ENCODE peak calls at places on chromosomes 13 and 19, in ten cellular contexts. R is lung, L is BE2C, A is brain microvascular endothelial cell, V is IMR-90, M is neural progenitor cell, J is psoas muscle, Y is HepG2, U is pancreas, K is bronchial epithelial cell. F is an unnamed sample.

GRCh38 chr13:52127378-52127777 is 1.5 kb downstream of the NEK5 start:
- DNase-seq in R (no peak), L (no peak), A (peak; percentile 25), V (no peak), M (no peak), J (no peak), Y (no peak), U (no peak), K (no peak), F (no peak)

GRCh38 chr13:32415019-32415418 is 12.9 kb downstream of the N4BP2L1 start:
- DNase-seq in R (no peak), L (peak; percentile 41), A (no peak), V (no peak), M (peak; percentile 51), J (no peak), Y (no peak), U (no peak), K (peak; percentile 11), F (no peak)

GRCh38 chr13:73088332-73088935 is 29.6 kb downstream of the KLF5 start:
- DNase-seq in R (no peak), L (no peak), A (no peak), V (no peak), M (no peak), J (no peak), Y (no peak), U (no peak), K (no peak), F (no peak)

GRCh38 chr13:44322928-44323327 is 50.7 kb upstream of the SERP2 start:
- DNase-seq in R (no peak), L (no peak), A (no peak), V (no peak), M (no peak), J (no peak), Y (no peak), U (no peak), K (peak; percentile 97), F (no peak)

GRCh38 chr13:86161257-86161656 is 362.0 kb upstream of the SLITRK6 start:
- DNase-seq in R (no peak), L (no peak), A (no peak), V (no peak), M (no peak), J (no peak), Y (no peak), U (no peak), K (no peak), F (no peak)

GRCh38 chr19:37127999-37128820 is 44.3 kb downstream of the ZNF585A start:
- DNase-seq in R (no peak), L (no peak), A (no peak), V (no peak), M (no peak), J (no peak), Y (no peak), U (no peak), K (no peak), F (no peak)

GRCh38 chr13:113404366-113404722 is 40.4 kb upstream of the GRTP1 start:
- DNase-seq in R (no peak), L (no peak), A (no peak), V (no peak), M (no peak), J (no peak), Y (no peak), U (no peak), K (no peak), F (no peak)

GRCh38 chr19:22595918-22596341 is 38.2 kb upstream of the ZNF492 start:
- DNase-seq in R (no peak), L (no peak), A (no peak), V (no peak), M (no peak), J (no peak), Y (no peak), U (peak; percentile 52), K (no peak), F (peak; percentile 83)

GRCh38 chr19:51246153-51246552 is 4.7 kb upstream of the SIGLECL1 start:
- DNase-seq in R (no peak), L (no peak), A (peak; percentile 35), V (peak; percentile 1), M (no peak), J (no peak), Y (peak; percentile 3), U (no peak), K (no peak), F (no peak)

GRCh38 chr19:1747285-1748114 is 5.8 kb upstream of the ONECUT3 start:
- DNase-seq in R (no peak), L (no peak), A (peak; percentile 77), V (peak; percentile 80), M (peak; percentile 53), J (no peak), Y (peak; percentile 66), U (peak; percentile 70), K (peak; percentile 96), F (no peak)

GRCh38 chr19:5960005-5961001 is 17.6 kb downstream of the RANBP3 start:
- DNase-seq in R (no peak), L (peak; percentile 93), A (no peak), V (no peak), M (no peak), J (no peak), Y (peak; percentile 61), U (peak; percentile 72), K (no peak), F (peak; percentile 58)

GRCh38 chr19:42023121-42023942 is 29.3 kb upstream of the ATP1A3 start:
- DNase-seq in R (no peak), L (peak; percentile 69), A (peak; percentile 15), V (peak; percentile 8), M (peak; percentile 55), J (peak; percentile 34), Y (peak; percentile 15), U (no peak), K (peak; percentile 9), F (no peak)

GRCh38 chr13:39557285-39557955 is 45.6 kb downstream of the LHFPL6 start:
- DNase-seq in R (no peak), L (no peak), A (no peak), V (no peak), M (no peak), J (no peak), Y (no peak), U (no peak), K (no peak), F (no peak)

GRCh38 chr13:32047796-32048195 is 16.2 kb downstream of the FRY start:
- DNase-seq in R (no peak), L (no peak), A (no peak), V (no peak), M (no peak), J (no peak), Y (no peak), U (no peak), K (no peak), F (no peak)

GRCh38 chr19:800360-801029 is 3.2 kb downstream of the PTBP1 start:
- DNase-seq in R (no peak), L (peak; percentile 58), A (no peak), V (no peak), M (no peak), J (no peak), Y (peak; percentile 70), U (peak; percentile 56), K (peak; percentile 43), F (no peak)

GRCh38 chr13:57878291-57878690 is 246.7 kb downstream of the PCDH17 start:
- DNase-seq in R (no peak), L (no peak), A (no peak), V (no peak), M (no peak), J (no peak), Y (no peak), U (no peak), K (no peak), F (no peak)

GRCh38 chr13:57624565-57625435 is 6.7 kb upstream of the PCDH17 start:
- DNase-seq in R (peak; percentile 44), L (peak; percentile 73), A (peak; percentile 33), V (peak; percentile 41), M (peak; percentile 86), J (no peak), Y (peak; percentile 56), U (peak; percentile 52), K (peak; percentile 63), F (no peak)

GRCh38 chr19:39701291-39701690 is 3.0 kb upstream of the LGALS14 start:
- DNase-seq in R (no peak), L (no peak), A (no peak), V (no peak), M (no peak), J (no peak), Y (no peak), U (no peak), K (no peak), F (no peak)
- H3K27me3 ChIP-seq in R (peaks cover 4% of the 10 kb centered on the region), L (no peaks in the 10 kb centered on the region), A (no peaks in the 10 kb centered on the region), V (no peaks in the 10 kb centered on the region), M (no peaks in the 10 kb centered on the region), J (no peaks in the 10 kb centered on the region), Y (peaks cover 2% of the 10 kb centered on the region), U (no peaks in the 10 kb centered on the region), K (no peaks in the 10 kb centered on the region), F (no peaks in the 10 kb centered on the region)

GRCh38 chr19:30227661-30228112 is 144.5 kb upstream of the ZNF536 start:
- DNase-seq in R (peak; percentile 53), L (peak; percentile 89), A (peak; percentile 25), V (peak; percentile 24), M (peak; percentile 94), J (peak; percentile 72), Y (peak; percentile 17), U (peak; percentile 73), K (no peak), F (no peak)
- H3K27me3 ChIP-seq in R (peaks cover 13% of the 10 kb centered on the region), L (no peaks in the 10 kb centered on the region), A (peaks cover 58% of the 10 kb centered on the region), V (peaks cover 62% of the 10 kb centered on the region), M (peaks cover 100% of the 10 kb centered on the region), J (no peaks in the 10 kb centered on the region), Y (peaks cover 11% of the 10 kb centered on the region), U (peaks cover 19% of the 10 kb centered on the region), K (peaks cover 24% of the 10 kb centered on the region), F (no peaks in the 10 kb centered on the region)

GRCh38 chr19:53993448-53993847 is 2.0 kb downstream of the CACNG6 start:
- DNase-seq in R (no peak), L (no peak), A (no peak), V (no peak), M (no peak), J (no peak), Y (no peak), U (no peak), K (no peak), F (no peak)

GRCh38 chr19:53991224-53992113 is at the start of gene CACNG6:
- DNase-seq in R (peak; percentile 33), L (no peak), A (no peak), V (no peak), M (peak; percentile 72), J (peak; percentile 88), Y (no peak), U (no peak), K (no peak), F (no peak)

GRCh38 chr19:53989600-53990533 is 1.6 kb upstream of the CACNG6 start:
- DNase-seq in R (no peak), L (no peak), A (no peak), V (no peak), M (no peak), J (peak; percentile 83), Y (no peak), U (no peak), K (no peak), F (no peak)

GRCh38 chr19:53992815-53993214 is 1.4 kb downstream of the CACNG6 start:
- DNase-seq in R (no peak), L (no peak), A (no peak), V (no peak), M (no peak), J (no peak), Y (no peak), U (no peak), K (no peak), F (no peak)

GRCh38 chr19:53992211-53992610 is 774 bp downstream of the CACNG6 start:
- DNase-seq in R (no peak), L (no peak), A (no peak), V (no peak), M (no peak), J (no peak), Y (no peak), U (no peak), K (no peak), F (no peak)
- H3K27me3 ChIP-seq in R (peaks cover 10% of the 10 kb centered on the region), L (peaks cover 29% of the 10 kb centered on the region), A (peaks cover 9% of the 10 kb centered on the region), V (peaks cover 32% of the 10 kb centered on the region), M (peaks cover 80% of the 10 kb centered on the region), J (no peaks in the 10 kb centered on the region), Y (peaks cover 8% of the 10 kb centered on the region), U (peaks cover 15% of the 10 kb centered on the region), K (peaks cover 13% of the 10 kb centered on the region), F (no peaks in the 10 kb centered on the region)

GRCh38 chr19:54317965-54318240 is 4.9 kb upstream of the LILRA5 start:
- DNase-seq in R (no peak), L (no peak), A (no peak), V (no peak), M (no peak), J (no peak), Y (no peak), U (no peak), K (no peak), F (no peak)
- H3K27me3 ChIP-seq in R (no peaks in the 10 kb centered on the region), L (peaks cover 47% of the 10 kb centered on the region), A (no peaks in the 10 kb centered on the region), V (no peaks in the 10 kb centered on the region), M (no peaks in the 10 kb centered on the region), J (no peaks in the 10 kb centered on the region), Y (peaks cover 1% of the 10 kb centered on the region), U (no peaks in the 10 kb centered on the region), K (no peaks in the 10 kb centered on the region), F (no peaks in the 10 kb centered on the region)